ENCODE peak calls at places on chromosomes 13 and 19, in four cellular contexts. E is left lung, U is heart right ventricle, O is fibroblast of pulmonary artery. Z is an unnamed sample.

GRCh38 chr13:54185101-54185500 is 1156.5 kb downstream of the OLFM4 start:
- DNase-seq in E (no peak), U (no peak), O (no peak), Z (no peak)

GRCh38 chr13:44148159-44148929 is 225.3 kb upstream of the SERP2 start:
- DNase-seq in U (no peak), O (no peak), E (no peak), Z (no peak)

GRCh38 chr13:113646376-113646775 is 11.6 kb downstream of the ATP4B start:
- DNase-seq in U (no peak), O (no peak), E (peak), Z (no peak)

GRCh38 chr13:99990045-99990977 is 8.7 kb downstream of the ZIC2 start:
- DNase-seq in U (no peak), O (no peak), E (no peak), Z (peak)

GRCh38 chr19:917323-918151 is at the start of gene KISS1R:
- DNase-seq in U (no peak), O (no peak), E (no peak), Z (no peak)

GRCh38 chr19:44315883-44316282 is 11.1 kb upstream of the ZNF235 start:
- DNase-seq in U (no peak), E (no peak), O (peak), Z (no peak)

GRCh38 chr19:13033819-13034611 is 38.7 kb downstream of the NFIX start:
- DNase-seq in E (peak), U (peak), O (peak), Z (peak)

GRCh38 chr19:7550987-7551761 is 15.7 kb downstream of the PNPLA6 start:
- DNase-seq in U (peak), E (peak), O (peak), Z (peak)

GRCh38 chr13:46490129-46490528 is 62.8 kb upstream of the LRCH1 start:
- DNase-seq in O (no peak), E (no peak), U (no peak), Z (no peak)

DNA sequence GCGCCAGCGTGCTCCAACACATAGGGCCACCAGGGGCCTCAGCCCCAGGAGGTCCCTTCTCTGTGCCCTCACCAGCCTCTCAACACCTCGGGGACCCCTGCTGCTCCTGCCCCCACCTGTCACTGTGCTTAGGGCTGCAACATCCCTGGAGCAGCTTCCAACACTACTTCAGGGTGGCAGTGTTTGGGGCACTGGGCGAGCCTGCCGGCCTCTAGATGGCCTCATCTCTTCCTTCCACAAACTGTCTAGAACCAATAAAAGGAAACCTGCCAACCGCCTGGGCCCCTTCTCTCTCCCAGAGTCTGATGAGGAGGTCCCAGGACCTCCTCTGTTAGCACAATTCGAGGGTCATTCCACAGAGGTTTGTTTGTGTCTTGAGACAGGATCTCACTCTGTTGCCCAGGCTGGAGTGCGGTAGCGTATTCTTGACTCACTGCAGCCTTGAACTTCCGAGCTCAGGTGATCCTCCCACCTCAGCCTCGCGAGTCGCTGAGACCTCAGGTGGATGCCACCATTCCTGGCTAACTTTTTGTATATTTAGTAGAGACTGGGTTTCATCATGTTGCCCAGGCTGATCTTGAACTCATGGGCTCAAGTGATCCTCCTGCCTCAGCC is 10.1 kb upstream of the SHD start:
- DNase-seq in E (no peak), U (no peak), O (no peak), Z (no peak)
- TF ChIP-seq CTCF in E (no peak), U (no peak), O (no peak), Z (no peak)

DNA sequence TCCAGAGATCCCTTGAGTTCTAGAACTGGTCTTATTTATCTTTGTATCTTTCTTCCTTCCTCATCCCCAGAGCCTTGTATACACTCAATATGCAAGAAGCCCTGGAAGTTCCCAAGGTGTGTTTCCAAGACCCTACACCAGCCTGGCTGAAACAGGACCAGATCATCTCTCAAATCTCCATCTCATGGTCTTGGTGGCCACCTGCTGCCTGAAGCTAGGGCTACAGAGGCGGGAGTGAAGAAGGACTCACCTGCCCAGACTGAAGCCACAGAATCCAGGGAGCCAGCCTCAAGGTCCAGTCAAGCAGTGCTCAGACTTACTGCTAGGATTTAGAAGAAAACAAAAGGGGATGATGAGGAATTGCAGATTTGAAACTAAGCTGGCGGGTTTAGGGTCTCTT is 6.1 kb upstream of the CYSLTR2 start:
- DNase-seq in U (no peak), E (no peak), O (no peak), Z (no peak)
- TF ChIP-seq CTCF in U (no peak), E (no peak), O (no peak), Z (no peak)

GRCh38 chr13:97435297-97435682 is 1.3 kb downstream of the RAP2A start:
- DNase-seq in U (no peak), O (no peak), E (no peak), Z (no peak)

GRCh38 chr13:97435794-97436193 is 1.8 kb downstream of the RAP2A start:
- DNase-seq in U (no peak), O (peak), E (no peak), Z (no peak)

GRCh38 chr13:97433727-97434416 is at the start of gene RAP2A:
- DNase-seq in O (peak), E (peak), U (peak), Z (peak)

GRCh38 chr13:97432917-97433726 is 847 bp upstream of the RAP2A start:
- DNase-seq in E (peak), O (peak), U (peak), Z (peak)

GRCh38 chr13:97434417-97435296 is 688 bp downstream of the RAP2A start:
- DNase-seq in E (peak), U (peak), O (peak), Z (peak)
- TF ChIP-seq CTCF in E (no peak), U (no peak), O (no peak), Z (no peak)

GRCh38 chr13:42328672-42329071 is 56.7 kb downstream of the AKAP11 start:
- DNase-seq in E (no peak), O (peak), U (no peak), Z (no peak)

GRCh38 chr13:42329239-42329638 is 57.3 kb downstream of the AKAP11 start:
- DNase-seq in O (no peak), U (no peak), E (no peak), Z (no peak)

GRCh38 chr13:42322806-42323205 is 50.9 kb downstream of the AKAP11 start:
- DNase-seq in E (no peak), O (no peak), U (no peak), Z (no peak)

GRCh38 chr13:42330991-42331390 is 59.0 kb downstream of the AKAP11 start:
- DNase-seq in E (no peak), U (no peak), O (peak), Z (no peak)

GRCh38 chr13:42327725-42328124 is 55.8 kb downstream of the AKAP11 start:
- DNase-seq in U (no peak), E (no peak), O (no peak), Z (no peak)
- TF ChIP-seq CTCF in U (no peak), E (no peak), O (no peak), Z (no peak)